ENCODE peak calls at places on chromosomes 13 and 19, in five cellular contexts. H is uterus, X is stomach, P is prostate gland, V is transverse colon. W is an unnamed sample.

GRCh38 chr13:19597523-19597922 is 35.9 kb upstream of the MPHOSPH8 start:
- DNase-seq in H (no peak), X (no peak), P (no peak), V (no peak), W (no peak)

GRCh38 chr13:41231025-41231677 is 32.2 kb downstream of the MTRF1 start:
- DNase-seq in H (no peak), X (no peak), P (no peak), V (no peak), W (no peak)

GRCh38 chr19:7953060-7953459 is 9.6 kb upstream of the TIMM44 start:
- DNase-seq in H (no peak), X (no peak), P (no peak), V (no peak), W (no peak)

GRCh38 chr13:41416276-41416675 is 41.1 kb upstream of the RGCC start:
- DNase-seq in H (no peak), X (no peak), P (no peak), V (no peak), W (no peak)

GRCh38 chr13:28705734-28706133 is 13.0 kb downstream of the SLC46A3 start:
- DNase-seq in H (no peak), X (no peak), P (no peak), V (no peak), W (no peak)

GRCh38 chr13:33108620-33109019 is 92.4 kb downstream of the KL start:
- DNase-seq in H (no peak), X (no peak), P (no peak), V (no peak), W (no peak)

GRCh38 chr13:78655007-78655406 is 3.9 kb downstream of the OBI1 start:
- DNase-seq in H (no peak), X (no peak), P (no peak), V (no peak), W (no peak)

GRCh38 chr19:47063874-47064273 is 15.4 kb upstream of the TMEM160 start:
- DNase-seq in H (no peak), X (no peak), P (no peak), V (no peak), W (no peak)

GRCh38 chr13:69264362-69265334 is 843.0 kb upstream of the ATXN8OS start:
- DNase-seq in H (no peak), X (no peak), P (no peak), V (no peak), W (no peak)

GRCh38 chr19:4284176-4284958 is 5.3 kb downstream of the SHD start:
- DNase-seq in H (no peak), X (no peak), P (no peak), V (peak; percentile 90), W (no peak)

GRCh38 chr19:1923319-1923718 is 17.7 kb upstream of the CSNK1G2 start:
- DNase-seq in H (no peak), X (no peak), P (no peak), V (no peak), W (no peak)

GRCh38 chr19:54389556-54389955 is 24.8 kb upstream of the LAIR1 start:
- DNase-seq in H (no peak), X (no peak), P (no peak), V (no peak), W (no peak)

GRCh38 chr13:91155512-91156114 is 191.9 kb upstream of the MIR17HG start:
- DNase-seq in H (no peak), X (no peak), P (no peak), V (no peak), W (no peak)

GRCh38 chr19:17610384-17610783 is 54.9 kb downstream of the COLGALT1 start:
- DNase-seq in H (no peak), X (no peak), P (no peak), V (no peak), W (no peak)

GRCh38 chr13:48585456-48585840 is 52.6 kb upstream of the RCBTB2 start:
- DNase-seq in H (peak; percentile 37), X (peak; percentile 58), P (peak; percentile 80), V (peak; percentile 31), W (peak; percentile 28)

GRCh38 chr19:48632692-48633147 is 4.5 kb downstream of the DBP start:
- DNase-seq in H (no peak), X (no peak), P (no peak), V (no peak), W (no peak)

GRCh38 chr19:36488816-36489138 is 584 bp downstream of the ZNF566 start:
- DNase-seq in H (no peak), X (no peak), P (no peak), V (no peak), W (no peak)

GRCh38 chr19:42172261-42172660 is 40.0 kb upstream of the POU2F2 start:
- DNase-seq in H (no peak), X (no peak), P (no peak), V (no peak), W (no peak)

GRCh38 chr19:40601061-40601973 is at the start of gene LTBP4:
- DNase-seq in H (peak; percentile 81), X (no peak), P (no peak), V (peak; percentile 70), W (peak; percentile 88)

GRCh38 chr13:85497652-85498051 is 301.6 kb downstream of the SLITRK6 start:
- DNase-seq in H (no peak), X (no peak), P (no peak), V (no peak), W (no peak)

GRCh38 chr19:29211562-29212416 is 1.2 kb downstream of the UQCRFS1 start:
- DNase-seq in H (no peak), X (no peak), P (no peak), V (peak; percentile 14), W (no peak)

GRCh38 chr13:112719016-112719415 is 29.2 kb downstream of the ATP11A start:
- DNase-seq in H (peak; percentile 35), X (no peak), P (no peak), V (no peak), W (no peak)

GRCh38 chr19:4676955-4677731 is 7.0 kb upstream of the MYDGF start:
- DNase-seq in H (no peak), X (peak; percentile 56), P (no peak), V (peak; percentile 34), W (no peak)

GRCh38 chr19:21568816-21569496 is 63.6 kb downstream of the ZNF429 start:
- DNase-seq in H (peak; percentile 93), X (peak; percentile 83), P (peak; percentile 74), V (peak; percentile 81), W (peak; percentile 92)

GRCh38 chr13:84399320-84400085 is 517.2 kb upstream of the SLITRK1 start:
- DNase-seq in H (no peak), X (no peak), P (no peak), V (no peak), W (no peak)

GRCh38 chr19:55633866-55634265 is 6.9 kb upstream of the ZNF580 start:
- DNase-seq in H (no peak), X (no peak), P (no peak), V (no peak), W (no peak)

GRCh38 chr13:91817250-91817649 is 418.8 kb downstream of the GPC5 start:
- DNase-seq in H (no peak), X (no peak), P (no peak), V (no peak), W (no peak)

DNA sequence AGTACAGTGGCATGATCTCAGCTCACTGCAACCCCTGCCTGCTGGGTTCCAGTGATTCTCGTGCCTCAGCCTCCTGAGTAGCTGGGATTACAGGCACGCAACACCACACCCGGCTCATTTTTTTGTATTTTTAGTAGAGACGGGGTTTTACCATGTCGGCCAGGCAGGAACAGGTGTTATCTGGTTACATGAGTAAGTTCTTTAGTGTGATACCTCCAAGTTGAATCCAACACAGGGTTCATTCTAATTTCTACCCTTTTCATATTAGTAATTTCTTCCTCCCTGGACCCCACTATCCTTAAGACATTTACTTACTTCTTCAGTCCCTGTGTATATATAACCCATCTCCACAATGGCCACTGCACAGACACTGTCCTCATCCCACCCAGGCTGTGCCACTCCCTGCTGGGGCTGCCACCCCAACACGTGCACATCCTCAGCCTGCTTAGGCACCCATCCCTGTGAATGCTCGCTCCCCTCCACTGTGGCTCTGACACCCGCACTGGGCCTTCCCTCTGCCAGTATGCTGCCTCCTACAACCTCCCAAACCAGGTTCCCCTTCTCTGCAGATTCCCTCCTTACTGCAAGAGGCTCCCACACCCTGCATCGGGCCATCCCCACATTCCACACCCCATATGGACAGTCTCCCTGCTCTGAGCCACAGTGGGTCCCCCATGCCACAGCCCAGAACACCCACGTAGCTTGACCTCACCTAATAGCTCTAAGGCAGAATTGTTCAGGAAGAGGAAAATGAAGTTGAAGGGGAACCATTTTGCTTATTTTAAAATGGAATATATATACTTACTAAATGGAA is 147.1 kb downstream of the TBC1D4 start:
- DNase-seq in H (no peak), X (no peak), P (no peak), V (no peak), W (no peak)
- H3K27ac ChIP-seq in H (no peak overlapping the region), X (no peak overlapping the region), P (no peak overlapping the region), V (no peak overlapping the region), W (no peak overlapping the region)

DNA sequence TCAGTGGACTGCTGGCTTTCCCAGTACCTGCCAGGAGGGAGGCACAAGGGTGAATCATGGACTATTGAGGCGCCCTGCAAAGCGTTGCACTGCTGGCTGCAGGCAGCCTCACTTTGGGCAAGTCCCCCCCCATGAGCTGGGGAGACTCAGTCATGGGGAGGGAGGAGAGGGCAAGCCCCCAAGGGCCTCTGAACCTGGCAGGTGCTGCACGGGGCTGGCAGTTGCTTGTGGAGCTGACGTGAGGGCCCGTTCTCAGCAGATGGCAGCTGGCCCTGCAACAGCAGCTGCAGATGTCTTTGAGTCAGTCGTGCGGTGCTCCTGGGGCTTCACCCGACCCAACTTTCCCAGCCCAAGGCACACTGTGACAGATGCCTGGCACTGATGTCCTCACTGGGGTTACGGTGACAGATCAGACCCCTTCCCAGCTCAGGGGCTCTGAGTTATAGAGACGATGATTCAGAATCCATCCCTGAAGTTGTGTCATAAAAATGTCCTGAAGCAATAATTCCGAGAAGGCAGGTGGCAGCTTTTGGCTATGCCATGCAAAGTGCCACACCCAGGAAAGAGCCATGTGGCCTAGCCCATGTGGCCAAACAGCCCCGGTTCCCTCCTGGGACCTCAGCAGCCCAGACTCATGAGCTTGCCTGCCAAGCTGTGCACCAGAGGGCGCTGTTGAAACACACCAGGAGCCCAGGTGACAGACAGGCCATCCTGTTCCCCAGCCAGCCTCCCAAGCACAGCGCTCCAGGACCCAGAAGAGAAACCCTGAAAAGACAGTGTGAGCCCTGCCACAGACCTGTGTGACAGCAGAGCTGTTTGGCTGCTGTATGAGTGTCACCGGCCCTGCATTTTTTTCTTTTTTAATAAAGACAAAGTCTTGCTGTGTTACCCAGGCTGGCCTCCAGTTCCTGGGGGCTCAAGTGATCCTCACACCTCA is 53.6 kb upstream of the LDLR start:
- DNase-seq in H (peak; percentile 91), X (peak; percentile 95), P (peak; percentile 96), V (peak; percentile 95), W (peak; percentile 95)
- TF ChIP-seq POLR2A in H (peak; percentile 4), X (no peak), P (no peak), V (no peak), W (no peak)

GRCh38 chr13:101972191-101972590 is 429.7 kb downstream of the FGF14 start:
- DNase-seq in H (no peak), X (no peak), P (no peak), V (no peak), W (no peak)
- H3K4me3 ChIP-seq in H (no peak overlapping the region), X (no peak overlapping the region), P (no peak overlapping the region), V (no peak overlapping the region), W (no peak overlapping the region)

GRCh38 chr13:74129500-74130144 is 4.6 kb downstream of the KLF12 start:
- DNase-seq in H (no peak), X (no peak), P (no peak), V (peak; percentile 65), W (no peak)
- H3K27ac ChIP-seq in H (no peak overlapping the region), X (peak overlapping the region; percentile 57), P (no peak overlapping the region), V (peak overlapping the region; percentile 68), W (peak overlapping the region; percentile 41)

GRCh38 chr19:6424190-6424938 is at the start of gene KHSRP:
- DNase-seq in H (peak; percentile 22), X (no peak), P (no peak), V (no peak), W (peak; percentile 44)
- TF ChIP-seq POLR2A in H (peak; percentile 91), X (no peak), P (peak; percentile 92), V (peak; percentile 62), W (peak; percentile 28)

GRCh38 chr13:49643003-49643651 is 14.8 kb downstream of the ARL11 start:
- DNase-seq in H (no peak), X (no peak), P (no peak), V (no peak), W (no peak)
- H3K4me3 ChIP-seq in H (no peak overlapping the region), X (no peak overlapping the region), P (no peak overlapping the region), V (no peak overlapping the region), W (peak overlapping the region; percentile 28)